ENCODE peak calls at places on chromosomes 12 and 14, in five cellular contexts. M is fibroblast of lung, X is type B pancreatic cell, D is lung, W is AG10803. U is an unnamed sample.

GRCh38 chr12:15763336-15763735 is 25.9 kb downstream of the EPS8 start:
- DNase-seq in M (no peak), X (no peak), D (no peak), W (no peak), U (no peak)

GRCh38 chr12:106188249-106188648 is 49.5 kb upstream of the NUAK1 start:
- DNase-seq in M (no peak), X (no peak), D (no peak), W (no peak), U (no peak)

GRCh38 chr14:50823051-50823762 is 7.8 kb downstream of the NIN start:
- DNase-seq in M (peak; percentile 44), X (no peak), D (no peak), W (peak; percentile 71), U (no peak)

GRCh38 chr12:112126916-112127315 is 1.6 kb downstream of the TRAFD1 start:
- DNase-seq in M (peak; percentile 17), X (no peak), D (no peak), W (no peak), U (no peak)

GRCh38 chr12:12467701-12468218 is 94.9 kb downstream of the DUSP16 start:
- DNase-seq in M (peak; percentile 35), X (no peak), D (peak; percentile 33), W (no peak), U (no peak)

GRCh38 chr12:3336606-3337311 is 154.2 kb upstream of the PRMT8 start:
- DNase-seq in M (no peak), X (no peak), D (no peak), W (no peak), U (no peak)

GRCh38 chr12:108890208-108890607 is 10.3 kb downstream of the DAO start:
- DNase-seq in M (peak; percentile 12), X (no peak), D (no peak), W (no peak), U (no peak)

GRCh38 chr12:77847665-77848431 is 17.2 kb downstream of the NAV3 start:
- DNase-seq in M (peak; percentile 85), X (no peak), D (no peak), W (peak; percentile 92), U (no peak)

GRCh38 chr14:77421241-77421640 is 2.1 kb downstream of the NOXRED1 start:
- DNase-seq in M (no peak), X (no peak), D (no peak), W (peak; percentile 39), U (no peak)

GRCh38 chr12:48105321-48105866 is 485 bp downstream of the SENP1 start:
- DNase-seq in M (peak; percentile 5), X (peak; percentile 70), D (no peak), W (no peak), U (peak; percentile 33)

GRCh38 chr12:88617352-88617751 is 37.1 kb upstream of the KITLG start:
- DNase-seq in M (no peak), X (no peak), D (no peak), W (no peak), U (no peak)

GRCh38 chr12:102522768-102523167 is 42.4 kb upstream of the IGF1 start:
- DNase-seq in M (no peak), X (no peak), D (no peak), W (no peak), U (no peak)

GRCh38 chr14:61616524-61617185 is 78.7 kb upstream of the HIF1A start:
- DNase-seq in M (peak; percentile 55), X (no peak), D (no peak), W (peak; percentile 82), U (no peak)

GRCh38 chr12:113955109-113955970 is 10.8 kb downstream of the RBM19 start:
- DNase-seq in M (no peak), X (no peak), D (no peak), W (no peak), U (no peak)

GRCh38 chr12:115570271-115570777 is 707.2 kb downstream of the MED13L start:
- DNase-seq in M (peak; percentile 18), X (no peak), D (no peak), W (no peak), U (no peak)

GRCh38 chr12:47234576-47235141 is 154.9 kb upstream of the AMIGO2 start:
- DNase-seq in M (no peak), X (no peak), D (peak; percentile 39), W (no peak), U (no peak)

DNA sequence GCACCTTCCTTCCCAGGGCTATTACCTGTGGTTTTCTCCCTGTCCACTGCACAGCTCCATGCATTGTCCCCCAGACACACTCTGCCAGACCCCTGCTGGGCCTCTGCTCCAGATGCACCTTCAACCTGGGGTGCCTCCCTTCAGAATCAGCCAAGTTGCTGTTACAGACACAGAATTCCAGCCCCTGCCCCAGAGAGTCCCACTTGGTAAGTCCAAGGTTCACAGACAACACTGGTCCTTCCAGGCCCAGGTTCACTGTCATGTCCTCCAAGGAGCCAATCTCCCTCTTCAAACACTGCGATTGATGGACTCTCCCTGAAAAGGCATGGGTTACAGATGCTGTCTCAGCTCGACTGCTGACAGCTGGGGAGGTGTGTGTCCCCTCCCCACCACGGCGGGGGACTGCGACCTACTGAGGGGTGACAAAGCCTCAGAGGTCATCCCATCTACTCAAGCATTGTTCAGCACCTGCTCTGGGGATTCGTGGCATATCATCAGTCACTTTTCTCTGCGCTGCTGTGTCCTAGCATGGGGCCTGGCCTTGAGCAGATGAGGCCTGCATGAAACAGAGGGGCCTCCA is 24.3 kb downstream of the CALM1 start:
- DNase-seq in M (no peak), X (no peak), D (no peak), W (no peak), U (no peak)
- TF ChIP-seq CTCF in M (no peak), X (no peak), D (no peak), W (no peak), U (no peak)

GRCh38 chr12:105079011-105079570 is 5.2 kb downstream of the ALDH1L2 start:
- DNase-seq in M (no peak), X (no peak), D (no peak), W (no peak), U (no peak)
- TF ChIP-seq CTCF in M (no peak), X (no peak), D (no peak), W (no peak), U (no peak)

GRCh38 chr14:101876539-101876938 is 87.8 kb upstream of the DYNC1H1 start:
- DNase-seq in M (peak; percentile 55), X (no peak), D (peak; percentile 66), W (peak; percentile 85), U (peak; percentile 79)

GRCh38 chr14:101877766-101878165 is 86.6 kb upstream of the DYNC1H1 start:
- DNase-seq in M (no peak), X (no peak), D (no peak), W (no peak), U (no peak)

GRCh38 chr14:101879212-101880015 is 85.0 kb upstream of the DYNC1H1 start:
- DNase-seq in M (no peak), X (no peak), D (no peak), W (no peak), U (no peak)

GRCh38 chr14:101880016-101880297 is 84.4 kb upstream of the DYNC1H1 start:
- DNase-seq in M (no peak), X (no peak), D (no peak), W (no peak), U (no peak)

GRCh38 chr14:101878222-101879211 is 85.9 kb upstream of the DYNC1H1 start:
- DNase-seq in M (no peak), X (no peak), D (no peak), W (no peak), U (no peak)
- TF ChIP-seq CTCF in M (no peak), X (no peak), D (no peak), W (no peak), U (no peak)

DNA sequence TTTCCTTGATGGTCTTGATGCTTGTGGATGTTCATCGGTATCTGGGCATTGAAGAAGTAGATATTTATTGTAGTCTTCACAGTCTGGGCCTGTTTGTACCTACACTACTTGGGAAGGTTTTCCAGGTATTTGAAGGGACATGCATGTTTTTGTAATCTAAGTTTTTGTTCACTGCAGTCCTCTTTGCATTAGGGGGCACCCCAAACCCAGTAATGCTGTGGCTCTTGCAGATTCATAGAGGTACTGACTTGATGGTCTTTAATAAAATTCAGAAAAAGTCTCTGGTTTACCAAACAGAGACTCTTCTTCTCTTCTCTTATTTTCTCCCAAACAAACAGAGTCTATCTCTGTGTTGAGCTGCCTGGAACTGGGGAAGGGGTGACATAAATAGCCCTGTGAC is 150.9 kb upstream of the SLC16A7 start:
- DNase-seq in M (peak; percentile 51), X (no peak), D (no peak), W (peak; percentile 25), U (no peak)
- TF ChIP-seq CTCF in M (peak; percentile 36), X (no peak), D (no peak), W (peak; percentile 41), U (peak; percentile 23)

GRCh38 chr14:41586237-41586636 is 20.4 kb upstream of the LRFN5 start:
- DNase-seq in M (peak; percentile 8), X (no peak), D (no peak), W (no peak), U (no peak)
- TF ChIP-seq CTCF in M (no peak), X (no peak), D (no peak), W (no peak), U (no peak)

GRCh38 chr14:36524220-36524837 is 4.3 kb upstream of the NKX2-1 start:
- DNase-seq in M (no peak), X (no peak), D (no peak), W (no peak), U (no peak)
- TF ChIP-seq CTCF in M (no peak), X (peak; percentile 49), D (no peak), W (no peak), U (no peak)

U was measured in GM10248.